ENCODE peak calls at places on chromosomes 6 and 20, in eight cellular contexts. S, X, N, F, K, P, G and C are unnamed samples.
A peak's percentile ranks its signal among the peaks of the same experiment; 100 is the strongest.

GRCh38 chr6:79421707-79422484 is 115.3 kb downstream of the LCA5 start:
- DNase-seq in S (peak; percentile 92), X (peak; percentile 99), N (peak; percentile 87), F (no peak), K (peak; percentile 84), P (no peak), G (no peak), C (peak; percentile 95)

GRCh38 chr6:150830409-150831165 is 34.9 kb upstream of the MTHFD1L start:
- DNase-seq in S (peak; percentile 77), X (no peak), N (peak; percentile 9), F (no peak), K (peak; percentile 53), P (no peak), G (no peak), C (peak; percentile 27)

GRCh38 chr20:34068001-34068400 is 44.0 kb downstream of the EIF2S2 start:
- DNase-seq in S (no peak), X (no peak), N (no peak), F (no peak), K (no peak), P (no peak), G (no peak), C (no peak)

GRCh38 chr6:155038104-155038503 is 43.0 kb downstream of the TIAM2 start:
- DNase-seq in S (no peak), X (no peak), N (no peak), F (no peak), K (no peak), P (no peak), G (no peak), C (no peak)

GRCh38 chr20:41279546-41280225 is 37.8 kb downstream of the ZHX3 start:
- DNase-seq in S (no peak), X (peak; percentile 30), N (no peak), F (no peak), K (no peak), P (no peak), G (no peak), C (no peak)

GRCh38 chr6:11094411-11094851 is 797 bp downstream of the SMIM13 start:
- DNase-seq in S (peak; percentile 45), X (peak; percentile 65), N (peak; percentile 56), F (no peak), K (peak; percentile 49), P (peak; percentile 69), G (no peak), C (peak; percentile 73)

GRCh38 chr6:141594874-141595273 is 537.9 kb upstream of the GJE1 start:
- DNase-seq in S (no peak), X (no peak), N (peak; percentile 17), F (no peak), K (no peak), P (no peak), G (no peak), C (no peak)

GRCh38 chr20:37944456-37944981 is 41.6 kb downstream of the VSTM2L start:
- DNase-seq in S (no peak), X (no peak), N (no peak), F (no peak), K (no peak), P (no peak), G (no peak), C (no peak)

GRCh38 chr20:57281900-57282299 is 15.5 kb upstream of the BMP7 start:
- DNase-seq in S (no peak), X (no peak), N (no peak), F (no peak), K (no peak), P (no peak), G (no peak), C (no peak)

GRCh38 chr6:121437861-121438651 is 2.6 kb downstream of the GJA1 start:
- DNase-seq in S (peak; percentile 52), X (peak; percentile 74), N (peak; percentile 44), F (peak; percentile 72), K (peak; percentile 76), P (peak; percentile 78), G (no peak), C (peak; percentile 67)

GRCh38 chr20:62364911-62365736 is 2.0 kb downstream of the LAMA5 start:
- DNase-seq in S (no peak), X (no peak), N (no peak), F (no peak), K (no peak), P (no peak), G (no peak), C (no peak)

GRCh38 chr6:15259766-15260098 is 13.9 kb downstream of the JARID2 start:
- DNase-seq in S (no peak), X (no peak), N (no peak), F (no peak), K (no peak), P (no peak), G (no peak), C (no peak)

GRCh38 chr6:140711019-140711613 is 1336.7 kb upstream of the CITED2 start:
- DNase-seq in S (no peak), X (no peak), N (peak; percentile 20), F (no peak), K (no peak), P (no peak), G (no peak), C (no peak)

GRCh38 chr6:170305772-170306323 is 710 bp upstream of the FAM120B start:
- DNase-seq in S (no peak), X (no peak), N (no peak), F (no peak), K (no peak), P (no peak), G (no peak), C (no peak)

GRCh38 chr6:42446370-42446769 is 5.4 kb downstream of the TRERF1 start:
- DNase-seq in S (no peak), X (no peak), N (no peak), F (no peak), K (no peak), P (no peak), G (no peak), C (no peak)

GRCh38 chr6:165704001-165704748 is 41.1 kb upstream of the PDE10A start:
- DNase-seq in S (peak; percentile 84), X (peak; percentile 79), N (no peak), F (no peak), K (peak; percentile 56), P (peak; percentile 51), G (no peak), C (no peak)

GRCh38 chr6:105883966-105884365 is 202.2 kb upstream of the PRDM1 start:
- DNase-seq in S (no peak), X (no peak), N (no peak), F (no peak), K (no peak), P (no peak), G (no peak), C (no peak)

GRCh38 chr6:147207851-147208754 is 3.9 kb downstream of the STXBP5 start:
- DNase-seq in S (peak; percentile 28), X (no peak), N (peak; percentile 51), F (no peak), K (no peak), P (no peak), G (no peak), C (no peak)

GRCh38 chr20:63163596-63164560 is 52.1 kb downstream of the YTHDF1 start:
- DNase-seq in S (no peak), X (no peak), N (no peak), F (no peak), K (no peak), P (peak; percentile 74), G (no peak), C (no peak)

GRCh38 chr6:53805016-53805415 is 10.2 kb downstream of the LRRC1 start:
- DNase-seq in S (no peak), X (no peak), N (no peak), F (no peak), K (no peak), P (no peak), G (no peak), C (no peak)

GRCh38 chr20:41989935-41990635 is 371.9 kb upstream of the CHD6 start:
- DNase-seq in S (no peak), X (peak; percentile 66), N (no peak), F (no peak), K (no peak), P (peak; percentile 50), G (no peak), C (no peak)

GRCh38 chr6:68447112-68447511 is 188.0 kb upstream of the ADGRB3 start:
- DNase-seq in S (no peak), X (no peak), N (no peak), F (no peak), K (no peak), P (no peak), G (no peak), C (no peak)

GRCh38 chr6:166929534-166930189 is 26.7 kb downstream of the RNASET2 start:
- DNase-seq in S (no peak), X (no peak), N (peak; percentile 14), F (no peak), K (no peak), P (no peak), G (no peak), C (no peak)
- H3K9ac ChIP-seq in S (no peak overlapping the region), X (no peak overlapping the region), N (no peak overlapping the region), F (no peak overlapping the region), K (no peak overlapping the region), P (no peak overlapping the region), G (no peak overlapping the region), C (no peak overlapping the region)

GRCh38 chr6:3751730-3752537 is 421 bp upstream of the PXDC1 start:
- DNase-seq in S (peak; percentile 93), X (peak; percentile 95), N (peak; percentile 88), F (no peak), K (peak; percentile 93), P (peak; percentile 91), G (peak; percentile 24), C (peak; percentile 97)
- H3K4me3 ChIP-seq in S (peak overlapping the region; percentile 99), X (peak overlapping the region; percentile 85), N (peak overlapping the region; percentile 80), F (peak overlapping the region; percentile 68), K (peak overlapping the region; percentile 78), P (peak overlapping the region; percentile 57), G (peak overlapping the region; percentile 47), C (peak overlapping the region; percentile 91)

DNA sequence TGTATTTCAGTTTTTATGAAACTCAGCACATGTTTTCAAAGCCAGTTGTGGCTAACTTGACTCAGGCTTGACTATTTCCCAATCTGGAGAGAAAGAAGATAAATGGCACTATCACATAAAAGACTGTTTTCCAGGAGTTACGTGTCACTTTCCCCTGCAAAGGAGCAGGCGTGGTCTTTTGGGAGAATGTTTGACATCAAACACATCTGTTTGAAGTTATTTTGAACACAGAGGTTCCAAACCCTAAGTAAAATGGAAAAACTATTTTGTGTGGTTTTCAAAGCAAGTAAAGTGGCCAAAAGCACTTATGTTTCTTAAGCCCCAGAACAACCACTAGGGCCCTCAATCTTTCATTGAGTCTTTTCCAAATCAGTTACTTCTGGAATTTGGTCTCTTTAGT is 89.7 kb downstream of the FOXF2 start:
- DNase-seq in S (peak; percentile 76), X (no peak), N (peak; percentile 5), F (no peak), K (peak; percentile 92), P (no peak), G (no peak), C (peak; percentile 92)
- H3K9ac ChIP-seq in S (no peak overlapping the region), X (no peak overlapping the region), N (no peak overlapping the region), F (no peak overlapping the region), K (no peak overlapping the region), P (no peak overlapping the region), G (no peak overlapping the region), C (peak overlapping the region; percentile 67)

DNA sequence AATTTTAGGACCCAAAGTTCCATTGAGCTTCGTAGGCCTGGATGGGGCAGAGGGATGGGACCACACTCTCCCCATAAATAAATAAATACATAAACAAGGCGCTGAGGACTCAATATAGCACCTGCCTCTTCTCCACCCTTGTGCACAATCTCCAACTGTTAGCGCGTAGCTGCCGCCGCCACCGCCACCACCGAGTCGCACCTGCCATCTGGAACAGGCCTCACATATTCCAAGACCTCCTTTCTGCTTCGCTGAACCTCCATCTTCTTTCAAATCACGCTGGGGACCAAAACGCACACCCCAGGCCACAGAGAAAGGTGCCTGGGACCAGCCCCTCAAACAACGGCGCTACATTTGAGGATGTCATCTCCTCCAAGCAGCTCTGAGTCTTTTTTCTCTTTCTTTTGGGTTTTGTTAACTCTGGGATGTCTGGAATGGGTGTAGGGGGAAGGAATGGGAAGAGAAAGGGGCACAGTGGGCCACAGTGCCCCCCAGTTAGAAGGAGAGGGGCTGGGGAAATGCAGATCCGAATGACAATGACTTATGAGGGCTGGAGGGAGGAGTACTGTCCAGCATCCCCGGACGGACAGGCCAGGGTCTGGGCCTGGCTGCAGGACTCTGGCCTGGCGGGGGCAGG is 49.7 kb downstream of the NOL4L start:
- DNase-seq in S (no peak), X (no peak), N (no peak), F (no peak), K (no peak), P (peak; percentile 47), G (no peak), C (no peak)
- H3K4me3 ChIP-seq in S (no peak overlapping the region), X (no peak overlapping the region), N (peak overlapping the region; percentile 62), F (no peak overlapping the region), K (no peak overlapping the region), P (peak overlapping the region; percentile 57), G (no peak overlapping the region), C (no peak overlapping the region)